ENCODE peak calls at places on chromosomes 11 and 22, in seven cellular contexts. V is IMR-90, C is mesendoderm, G is neuronal stem cell, T is H9, K is H1, R is trophoblast cell. X is an unnamed sample. For H3K4me1, the result is how much of the 10 kb centered on the place peaks cover.

GRCh38 chr11:14924291-14924690 is 32.3 kb upstream of the CYP2R1 start:
- DNase-seq in C (no peak), T (no peak), K (no peak), V (no peak), R (no peak), G (no peak), X (no peak)

GRCh38 chr11:8061555-8062428 is 19.2 kb upstream of the TUB start:
- DNase-seq in T (no peak), K (no peak), G (no peak), V (no peak), R (no peak), C (no peak), X (no peak)

GRCh38 chr22:17855891-17856290 is 81.6 kb upstream of the BID start:
- DNase-seq in C (no peak), G (no peak), R (no peak), K (no peak), V (no peak), T (no peak), X (no peak)

GRCh38 chr22:39178206-39179111 is 26.0 kb upstream of the CBX7 start:
- DNase-seq in C (no peak), G (no peak), V (peak), R (no peak), T (no peak), K (no peak), X (peak)

GRCh38 chr11:117535870-117536411 is 208.3 kb downstream of the CEP164 start:
- DNase-seq in C (no peak), R (no peak), K (no peak), G (no peak), V (no peak), T (no peak), X (no peak)

GRCh38 chr22:49010086-49010863 is 817.4 kb downstream of the BRD1 start:
- DNase-seq in R (no peak), T (peak), C (no peak), V (no peak), G (no peak), K (no peak), X (no peak)

GRCh38 chr11:110629594-110629993 is 82.6 kb downstream of the ARHGAP20 start:
- DNase-seq in R (no peak), C (no peak), V (no peak), T (no peak), K (no peak), G (no peak), X (no peak)

GRCh38 chr22:33076368-33076767 is 18.2 kb upstream of the SYN3 start:
- DNase-seq in T (no peak), C (peak), R (peak), K (no peak), V (peak), G (peak), X (peak)

GRCh38 chr22:39117585-39118191 is 20.6 kb downstream of the APOBEC3H start:
- DNase-seq in T (peak), R (peak), G (no peak), C (peak), V (peak), K (no peak), X (peak)

GRCh38 chr11:65722261-65722660 is 1.7 kb upstream of the RNASEH2C start:
- DNase-seq in R (no peak), V (no peak), G (no peak), K (no peak), T (no peak), C (no peak), X (no peak)

GRCh38 chr22:46040471-46041465 is 63.8 kb upstream of the WNT7B start:
- DNase-seq in C (no peak), V (no peak), R (no peak), K (no peak), T (no peak), G (no peak), X (no peak)

GRCh38 chr22:46038174-46038487 is 61.2 kb upstream of the WNT7B start:
- DNase-seq in K (no peak), C (no peak), G (no peak), T (no peak), V (no peak), R (no peak), X (no peak)

GRCh38 chr22:46039531-46039930 is 62.6 kb upstream of the WNT7B start:
- DNase-seq in R (no peak), V (no peak), G (no peak), K (no peak), C (no peak), T (no peak), X (no peak)

GRCh38 chr22:46036558-46037408 is 59.8 kb upstream of the WNT7B start:
- DNase-seq in R (no peak), T (no peak), C (peak), G (no peak), K (no peak), V (no peak), X (peak)

GRCh38 chr22:46038516-46039430 is 61.8 kb upstream of the WNT7B start:
- DNase-seq in K (no peak), C (no peak), R (no peak), V (no peak), T (no peak), G (no peak), X (no peak)
- H3K4me1 ChIP-seq in K (under half), C (under half), R (under half), V (under half), T (under half), G (under half), X (under half)

GRCh38 chr11:2914475-2915195 is 14.6 kb downstream of the PHLDA2 start:
- DNase-seq in C (no peak), K (no peak), T (no peak), R (no peak), V (no peak), G (no peak), X (no peak)

GRCh38 chr11:2916892-2917645 is 12.2 kb downstream of the PHLDA2 start:
- DNase-seq in G (no peak), K (no peak), T (no peak), V (no peak), R (no peak), C (no peak), X (no peak)

GRCh38 chr11:2916114-2916891 is 12.9 kb downstream of the PHLDA2 start:
- DNase-seq in R (no peak), V (no peak), T (no peak), G (no peak), C (no peak), K (no peak), X (no peak)

GRCh38 chr11:2913776-2914474 is 15.3 kb downstream of the PHLDA2 start:
- DNase-seq in R (no peak), T (no peak), C (no peak), G (no peak), V (no peak), K (no peak), X (no peak)

DNA sequence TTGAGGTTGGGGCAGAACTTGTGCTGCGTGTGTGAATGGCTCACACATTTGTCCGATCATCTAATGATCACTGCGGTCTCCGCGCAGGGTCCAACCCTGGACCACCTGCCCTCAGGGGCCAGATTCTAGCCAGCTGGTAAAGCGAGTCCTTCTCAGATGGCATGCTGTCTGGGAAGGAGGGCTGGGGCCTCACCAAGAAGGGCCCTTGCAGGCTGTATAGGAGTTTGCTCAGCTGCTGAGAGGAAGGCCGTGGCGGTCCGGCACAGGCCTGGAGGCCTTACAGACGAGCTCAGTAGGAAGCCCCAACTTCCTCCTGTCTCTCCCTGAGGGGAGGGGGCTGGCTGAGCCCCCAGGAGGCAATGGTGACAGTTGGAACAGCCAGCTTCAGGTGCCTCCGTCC is 13.7 kb downstream of the PHLDA2 start:
- DNase-seq in C (no peak), R (no peak), T (no peak), K (no peak), G (no peak), V (no peak), X (no peak)
- H2BK120ac ChIP-seq in C (no peak), R (no peak), T (no peak), K (no peak), G (no peak), V (no peak), X (no peak)

DNA sequence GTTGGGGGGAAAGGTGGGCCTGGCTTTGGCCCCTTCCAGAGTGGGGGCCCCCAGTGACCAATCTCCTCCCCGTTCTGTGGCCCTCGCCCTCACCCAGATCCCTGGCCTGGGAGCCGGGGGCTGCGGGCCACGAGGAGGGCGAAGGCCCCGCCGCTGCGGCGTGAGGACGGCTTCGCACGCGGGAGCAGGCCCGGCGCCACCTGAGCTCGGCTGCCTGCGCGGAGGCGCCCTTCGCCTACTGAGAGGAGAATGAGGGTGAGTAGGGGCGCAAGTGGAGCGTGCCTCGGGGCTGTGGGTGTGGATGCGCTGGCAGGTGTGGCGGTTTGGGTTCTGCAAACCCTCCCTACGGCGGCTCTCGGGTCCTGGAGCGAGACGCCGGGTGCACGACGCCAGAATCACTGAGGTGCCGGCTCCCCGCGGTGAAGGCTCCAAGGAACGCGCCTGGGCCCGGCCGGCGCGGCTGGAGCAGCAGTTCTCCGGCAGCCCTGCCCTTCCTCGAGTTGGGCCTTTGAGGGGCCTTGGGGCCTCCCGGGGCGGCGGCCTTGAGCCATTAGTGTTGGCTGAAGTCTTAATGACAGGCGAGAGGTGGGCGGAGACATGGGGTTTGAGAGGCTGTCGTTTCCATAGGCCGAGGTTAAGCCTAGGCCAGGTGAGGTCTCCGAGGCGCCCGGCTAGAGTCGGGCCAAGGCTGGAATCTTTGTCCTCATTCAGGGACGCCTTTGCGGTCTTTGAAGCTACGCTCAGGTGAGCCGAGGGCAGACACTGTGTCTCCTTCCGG is 65.3 kb downstream of the CTTN start:
- DNase-seq in T (peak), G (no peak), V (no peak), K (no peak), C (no peak), R (no peak), X (no peak)
- H3K4me2 ChIP-seq in T (no peak), G (no peak), V (no peak), K (no peak), C (no peak), R (no peak), X (no peak)

GRCh38 chr22:37630839-37631435 is 8.5 kb upstream of the SH3BP1 start:
- DNase-seq in K (no peak), C (no peak), R (no peak), G (no peak), T (no peak), V (no peak), X (no peak)

GRCh38 chr22:37633693-37634504 is 5.6 kb upstream of the SH3BP1 start:
- DNase-seq in V (peak), T (peak), C (peak), R (peak), K (peak), G (peak), X (peak)

GRCh38 chr22:37631448-37632173 is 7.9 kb upstream of the SH3BP1 start:
- DNase-seq in G (no peak), C (no peak), T (no peak), V (no peak), R (no peak), K (no peak), X (no peak)

GRCh38 chr22:37633082-37633692 is 6.3 kb upstream of the SH3BP1 start:
- DNase-seq in R (no peak), G (no peak), T (no peak), K (no peak), V (no peak), C (no peak), X (no peak)

GRCh38 chr22:37632174-37633081 is 7.0 kb upstream of the SH3BP1 start:
- DNase-seq in V (no peak), G (no peak), C (no peak), R (no peak), T (no peak), K (no peak), X (no peak)
- H3K4me1 ChIP-seq in V (under half), G (under half), C (under half), R (under half), T (under half), K (under half), X (half or more)

DNA sequence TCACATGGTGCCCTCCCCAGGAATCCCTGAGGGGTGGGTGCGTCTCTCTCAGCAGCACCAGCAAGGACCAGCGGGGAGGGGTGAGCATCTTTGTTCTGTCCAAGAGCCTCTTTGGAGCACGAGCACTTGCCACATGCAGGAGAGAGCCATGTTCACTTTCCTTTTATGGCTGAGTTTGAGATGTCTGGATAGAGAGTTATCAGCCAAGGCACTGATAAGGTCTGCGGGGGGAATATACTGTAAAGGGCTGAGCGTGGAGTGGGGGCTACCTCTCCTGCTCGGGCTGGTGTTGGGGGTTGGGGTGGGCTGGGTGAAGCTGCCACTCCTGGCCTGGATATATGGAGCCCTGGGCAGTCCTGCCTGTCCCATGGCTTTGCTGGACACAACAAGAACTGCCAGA is 34.9 kb upstream of the CCDC188 start:
- DNase-seq in C (no peak), R (no peak), T (no peak), V (no peak), K (no peak), G (no peak), X (no peak)
- H2BK120ac ChIP-seq in C (no peak), R (no peak), T (no peak), V (no peak), K (no peak), G (no peak), X (no peak)

DNA sequence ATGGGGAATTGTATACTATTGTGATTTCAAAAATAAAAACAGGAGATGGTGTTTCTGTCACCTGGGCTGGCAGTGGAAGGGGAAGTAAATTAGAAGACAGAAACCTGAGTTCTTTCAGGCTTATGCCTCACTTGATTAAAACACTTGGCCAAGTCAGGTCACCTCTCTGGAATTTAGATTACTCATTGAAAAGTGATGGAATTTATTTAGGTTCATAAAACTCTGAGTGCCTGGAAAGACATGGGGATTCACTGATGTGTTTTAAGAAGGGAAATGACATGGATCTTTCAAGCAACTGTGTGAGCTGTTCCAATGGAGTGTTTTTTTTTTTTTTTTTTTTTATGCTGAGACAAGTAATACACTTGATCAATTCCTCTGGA is 400.1 kb downstream of the TMEM135 start:
- DNase-seq in T (no peak), C (peak), G (no peak), K (no peak), R (peak), V (peak), X (no peak)
- H3K4me2 ChIP-seq in T (no peak), C (no peak), G (no peak), K (no peak), R (no peak), V (no peak), X (no peak)

GRCh38 chr22:40218723-40219294 is 41.1 kb downstream of the TNRC6B start:
- DNase-seq in G (no peak), R (no peak), V (peak), T (peak), C (no peak), K (no peak), X (no peak)
- H3K4me1 ChIP-seq in G (under half), R (under half), V (under half), T (under half), C (under half), K (under half), X (under half)